ENCODE peak calls at places on chromosomes 13 and 19, in nine cellular contexts. One of them, this sample, is unnamed.
A peak's percentile ranks its signal among the peaks of the same experiment; 100 is the strongest.

GRCh38 chr13:102779426-102780159 is 6.0 kb upstream of the TEX30 start:
- DNase-seq in stomach: no peak
- DNase-seq in adrenal gland: no peak
- DNase-seq in pancreas: no peak
- DNase-seq in neuronal stem cell: no peak
- DNase-seq in transverse colon: no peak
- DNase-seq in heart right ventricle: no peak
- DNase-seq in naive thymus-derived CD4-positive, alpha-beta T cell: no peak
- DNase-seq in fibroblast of lung: no peak
- DNase-seq in this sample: no peak

GRCh38 chr13:30639671-30640070 is 22.0 kb downstream of the USPL1 start:
- DNase-seq in stomach: no peak
- DNase-seq in adrenal gland: no peak
- DNase-seq in pancreas: no peak
- DNase-seq in neuronal stem cell: no peak
- DNase-seq in transverse colon: no peak
- DNase-seq in heart right ventricle: no peak
- DNase-seq in naive thymus-derived CD4-positive, alpha-beta T cell: no peak
- DNase-seq in fibroblast of lung: peak; percentile 71
- DNase-seq in this sample: no peak

GRCh38 chr13:98632971-98633370 is 56.1 kb upstream of the STK24 start:
- DNase-seq in stomach: no peak
- DNase-seq in adrenal gland: no peak
- DNase-seq in pancreas: no peak
- DNase-seq in neuronal stem cell: no peak
- DNase-seq in transverse colon: no peak
- DNase-seq in heart right ventricle: no peak
- DNase-seq in naive thymus-derived CD4-positive, alpha-beta T cell: no peak
- DNase-seq in fibroblast of lung: peak; percentile 11
- DNase-seq in this sample: no peak

GRCh38 chr19:33368074-33368864 is 5.2 kb upstream of the CEBPG start:
- DNase-seq in stomach: no peak
- DNase-seq in adrenal gland: no peak
- DNase-seq in pancreas: no peak
- DNase-seq in neuronal stem cell: no peak
- DNase-seq in transverse colon: no peak
- DNase-seq in heart right ventricle: no peak
- DNase-seq in naive thymus-derived CD4-positive, alpha-beta T cell: no peak
- DNase-seq in fibroblast of lung: peak; percentile 54
- DNase-seq in this sample: no peak

GRCh38 chr19:21221653-21222052 is 79.8 kb downstream of the ZNF431 start:
- DNase-seq in stomach: no peak
- DNase-seq in adrenal gland: no peak
- DNase-seq in pancreas: no peak
- DNase-seq in neuronal stem cell: no peak
- DNase-seq in transverse colon: no peak
- DNase-seq in heart right ventricle: no peak
- DNase-seq in naive thymus-derived CD4-positive, alpha-beta T cell: no peak
- DNase-seq in fibroblast of lung: peak; percentile 26
- DNase-seq in this sample: no peak

GRCh38 chr19:5691930-5692784 is 2.1 kb downstream of the RPL36 start:
- DNase-seq in stomach: no peak
- DNase-seq in adrenal gland: peak; percentile 63
- DNase-seq in pancreas: no peak
- DNase-seq in neuronal stem cell: no peak
- DNase-seq in transverse colon: no peak
- DNase-seq in heart right ventricle: peak; percentile 26
- DNase-seq in naive thymus-derived CD4-positive, alpha-beta T cell: no peak
- DNase-seq in fibroblast of lung: no peak
- DNase-seq in this sample: no peak

GRCh38 chr19:46271488-46272197 is 25.2 kb upstream of the HIF3A start:
- DNase-seq in stomach: no peak
- DNase-seq in adrenal gland: peak; percentile 22
- DNase-seq in pancreas: no peak
- DNase-seq in neuronal stem cell: no peak
- DNase-seq in transverse colon: no peak
- DNase-seq in heart right ventricle: no peak
- DNase-seq in naive thymus-derived CD4-positive, alpha-beta T cell: no peak
- DNase-seq in fibroblast of lung: peak; percentile 100
- DNase-seq in this sample: no peak

GRCh38 chr19:9014809-9015208 is 4.6 kb upstream of the MUC16 start:
- DNase-seq in stomach: no peak
- DNase-seq in adrenal gland: no peak
- DNase-seq in pancreas: no peak
- DNase-seq in neuronal stem cell: no peak
- DNase-seq in transverse colon: no peak
- DNase-seq in heart right ventricle: no peak
- DNase-seq in naive thymus-derived CD4-positive, alpha-beta T cell: no peak
- DNase-seq in fibroblast of lung: no peak
- DNase-seq in this sample: no peak

GRCh38 chr13:33349996-33350826 is 64.7 kb upstream of the STARD13 start:
- DNase-seq in stomach: peak; percentile 66
- DNase-seq in adrenal gland: peak; percentile 79
- DNase-seq in pancreas: peak; percentile 59
- DNase-seq in neuronal stem cell: peak; percentile 8
- DNase-seq in transverse colon: peak; percentile 60
- DNase-seq in heart right ventricle: peak; percentile 68
- DNase-seq in naive thymus-derived CD4-positive, alpha-beta T cell: no peak
- DNase-seq in fibroblast of lung: peak; percentile 48
- DNase-seq in this sample: no peak

GRCh38 chr19:5795382-5795919 is 4.5 kb upstream of the DUS3L start:
- DNase-seq in stomach: no peak
- DNase-seq in adrenal gland: no peak
- DNase-seq in pancreas: no peak
- DNase-seq in neuronal stem cell: no peak
- DNase-seq in transverse colon: no peak
- DNase-seq in heart right ventricle: no peak
- DNase-seq in naive thymus-derived CD4-positive, alpha-beta T cell: no peak
- DNase-seq in fibroblast of lung: no peak
- DNase-seq in this sample: no peak

GRCh38 chr13:29683041-29683440 is 87.6 kb upstream of the SLC7A1 start:
- DNase-seq in stomach: no peak
- DNase-seq in adrenal gland: no peak
- DNase-seq in pancreas: no peak
- DNase-seq in neuronal stem cell: no peak
- DNase-seq in transverse colon: no peak
- DNase-seq in heart right ventricle: no peak
- DNase-seq in naive thymus-derived CD4-positive, alpha-beta T cell: no peak
- DNase-seq in fibroblast of lung: no peak
- DNase-seq in this sample: no peak

GRCh38 chr19:7918615-7919421 is 1.3 kb upstream of the SNAPC2 start:
- DNase-seq in stomach: no peak
- DNase-seq in adrenal gland: no peak
- DNase-seq in pancreas: no peak
- DNase-seq in neuronal stem cell: no peak
- DNase-seq in transverse colon: no peak
- DNase-seq in heart right ventricle: no peak
- DNase-seq in naive thymus-derived CD4-positive, alpha-beta T cell: no peak
- DNase-seq in fibroblast of lung: no peak
- DNase-seq in this sample: no peak
- H3K27ac ChIP-seq in stomach: no peak overlapping the region
- H3K27ac ChIP-seq in adrenal gland: no peak overlapping the region
- H3K27ac ChIP-seq in pancreas: no peak overlapping the region
- H3K27ac ChIP-seq in neuronal stem cell: no peak overlapping the region
- H3K27ac ChIP-seq in transverse colon: peak overlapping the region; percentile 87
- H3K27ac ChIP-seq in heart right ventricle: no peak overlapping the region
- H3K27ac ChIP-seq in naive thymus-derived CD4-positive, alpha-beta T cell: no peak overlapping the region
- H3K27ac ChIP-seq in fibroblast of lung: no peak overlapping the region
- H3K27ac ChIP-seq in this sample: no peak overlapping the region

DNA sequence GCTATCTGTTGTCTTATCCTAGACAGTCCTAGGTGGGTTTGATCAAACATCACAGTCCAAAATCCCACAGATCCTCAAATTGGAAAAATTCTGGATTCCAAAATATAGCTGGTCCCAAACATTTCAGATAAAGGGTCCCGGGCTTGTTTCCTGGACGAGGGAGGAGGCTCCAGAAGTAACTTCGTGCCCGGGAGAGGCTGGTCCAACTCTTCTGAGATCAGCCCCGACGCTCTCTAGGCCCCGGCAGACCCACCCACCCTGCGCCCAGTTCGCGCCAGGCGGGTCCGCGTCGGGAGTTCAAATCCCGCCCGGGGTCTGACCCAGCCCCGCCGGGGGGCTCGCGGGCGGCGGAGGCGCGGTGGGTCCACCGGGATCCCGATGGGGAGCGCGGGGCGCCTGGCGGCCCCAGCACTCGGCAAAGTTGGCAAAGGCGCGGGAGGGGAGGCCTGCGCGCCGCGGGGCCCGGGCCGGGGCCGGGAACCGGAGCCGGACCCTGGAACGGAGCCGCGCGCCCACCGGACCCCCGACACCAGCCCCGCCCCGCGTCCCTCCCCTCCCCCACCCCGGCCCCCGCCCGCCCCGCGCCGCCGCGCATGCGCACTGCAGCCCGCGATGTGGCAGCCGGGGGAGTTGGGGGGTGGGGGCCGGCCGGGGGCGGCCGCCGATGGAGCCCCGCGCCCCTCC is 513 bp downstream of the MIER2 start:
- DNase-seq in stomach: no peak
- DNase-seq in adrenal gland: peak; percentile 10
- DNase-seq in pancreas: peak; percentile 21
- DNase-seq in neuronal stem cell: peak; percentile 39
- DNase-seq in transverse colon: no peak
- DNase-seq in heart right ventricle: no peak
- DNase-seq in naive thymus-derived CD4-positive, alpha-beta T cell: no peak
- DNase-seq in fibroblast of lung: peak; percentile 14
- DNase-seq in this sample: peak; percentile 6
- H3K27ac ChIP-seq in stomach: peak overlapping the region; percentile 73
- H3K27ac ChIP-seq in adrenal gland: peak overlapping the region; percentile 59
- H3K27ac ChIP-seq in pancreas: no peak overlapping the region
- H3K27ac ChIP-seq in neuronal stem cell: no peak overlapping the region
- H3K27ac ChIP-seq in transverse colon: peak overlapping the region; percentile 83
- H3K27ac ChIP-seq in heart right ventricle: peak overlapping the region; percentile 87
- H3K27ac ChIP-seq in naive thymus-derived CD4-positive, alpha-beta T cell: peak overlapping the region; percentile 59
- H3K27ac ChIP-seq in fibroblast of lung: peak overlapping the region; percentile 62
- H3K27ac ChIP-seq in this sample: peak overlapping the region; percentile 35

GRCh38 chr13:97220151-97220900 is 1.8 kb upstream of the MBNL2 start:
- DNase-seq in stomach: no peak
- DNase-seq in adrenal gland: no peak
- DNase-seq in pancreas: no peak
- DNase-seq in neuronal stem cell: no peak
- DNase-seq in transverse colon: no peak
- DNase-seq in heart right ventricle: no peak
- DNase-seq in naive thymus-derived CD4-positive, alpha-beta T cell: no peak
- DNase-seq in fibroblast of lung: no peak
- DNase-seq in this sample: no peak
- H3K27ac ChIP-seq in stomach: peak overlapping the region; percentile 56
- H3K27ac ChIP-seq in adrenal gland: no peak overlapping the region
- H3K27ac ChIP-seq in pancreas: no peak overlapping the region
- H3K27ac ChIP-seq in neuronal stem cell: no peak overlapping the region
- H3K27ac ChIP-seq in transverse colon: peak overlapping the region; percentile 10
- H3K27ac ChIP-seq in heart right ventricle: no peak overlapping the region
- H3K27ac ChIP-seq in naive thymus-derived CD4-positive, alpha-beta T cell: no peak overlapping the region
- H3K27ac ChIP-seq in fibroblast of lung: no peak overlapping the region
- H3K27ac ChIP-seq in this sample: peak overlapping the region; percentile 82

DNA sequence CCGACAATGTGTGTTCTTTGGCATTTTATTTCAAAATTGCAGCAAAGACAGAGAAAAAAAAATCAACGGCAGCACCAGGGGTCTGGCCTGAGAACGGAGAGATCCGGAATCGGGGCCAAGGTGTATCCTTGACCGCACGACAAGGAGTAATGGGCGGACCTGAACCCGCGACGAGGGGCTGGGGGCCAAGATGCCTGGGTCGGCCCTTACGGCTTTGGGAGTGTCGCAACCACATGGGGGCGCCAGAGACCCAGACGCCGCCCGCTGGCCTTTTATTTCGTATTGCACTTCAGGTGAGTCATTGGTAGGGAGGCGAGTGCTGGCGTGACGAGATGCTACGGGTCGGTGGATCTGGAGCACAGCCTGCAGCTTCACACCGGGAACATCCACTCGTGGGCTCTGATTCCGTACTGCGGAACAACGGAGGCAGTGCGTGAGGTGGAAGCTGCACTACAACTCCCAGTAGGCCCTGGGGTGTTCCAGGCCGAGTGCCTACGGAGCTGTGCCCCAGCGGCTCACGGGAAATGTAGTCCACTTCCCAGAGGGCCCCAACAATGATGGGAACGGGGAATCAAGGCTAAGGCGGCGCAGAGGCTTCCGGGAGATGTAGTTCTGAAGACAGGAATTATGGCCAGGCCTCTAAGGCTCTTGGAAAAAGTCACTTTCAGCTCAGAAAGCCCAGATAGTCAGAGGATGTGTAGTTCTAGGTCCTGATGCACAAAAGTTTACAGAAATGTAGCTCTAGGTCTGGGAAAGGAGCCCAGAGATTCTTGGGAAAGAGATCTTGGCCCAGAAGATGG is 15.6 kb downstream of the BCAT2 start:
- DNase-seq in stomach: peak; percentile 94
- DNase-seq in adrenal gland: peak; percentile 95
- DNase-seq in pancreas: peak; percentile 92
- DNase-seq in neuronal stem cell: peak; percentile 91
- DNase-seq in transverse colon: peak; percentile 91
- DNase-seq in heart right ventricle: peak; percentile 88
- DNase-seq in naive thymus-derived CD4-positive, alpha-beta T cell: peak; percentile 82
- DNase-seq in fibroblast of lung: peak; percentile 93
- DNase-seq in this sample: peak; percentile 89
- H3K27ac ChIP-seq in stomach: peak overlapping the region; percentile 85
- H3K27ac ChIP-seq in adrenal gland: peak overlapping the region; percentile 87
- H3K27ac ChIP-seq in pancreas: peak overlapping the region; percentile 66
- H3K27ac ChIP-seq in neuronal stem cell: no peak overlapping the region
- H3K27ac ChIP-seq in transverse colon: peak overlapping the region; percentile 72
- H3K27ac ChIP-seq in heart right ventricle: peak overlapping the region; percentile 88
- H3K27ac ChIP-seq in naive thymus-derived CD4-positive, alpha-beta T cell: peak overlapping the region; percentile 67
- H3K27ac ChIP-seq in fibroblast of lung: peak overlapping the region; percentile 61
- H3K27ac ChIP-seq in this sample: peak overlapping the region; percentile 88